ENCODE peak calls at places on chromosomes 4 and X, in five cellular contexts. Z is sciatic nerve, S is GM13977, L is lower lobe of right lung, Y is occipital lobe. G is an unnamed sample.

GRCh38 chr4:123599061-123599919 is 202.7 kb downstream of the SPRY1 start:
- DNase-seq in Z (no peak), L (no peak), Y (no peak), S (no peak), G (no peak)

GRCh38 chr4:151313306-151314028 is 11.9 kb downstream of the SH3D19 start:
- DNase-seq in S (no peak), L (no peak), Y (no peak), Z (no peak), G (no peak)

GRCh38 chrX:107674480-107675364 is 46.4 kb downstream of the PRPS1 start:
- DNase-seq in S (no peak), L (peak), Y (no peak), Z (no peak), G (no peak)

GRCh38 chrX:136525738-136526606 is 6.0 kb upstream of the VGLL1 start:
- DNase-seq in S (no peak), Y (no peak), L (peak), Z (peak), G (no peak)

GRCh38 chrX:49999048-49999447 is 76.7 kb downstream of the CLCN5 start:
- DNase-seq in Y (no peak), L (no peak), S (no peak), Z (no peak), G (no peak)

GRCh38 chrX:19535481-19535880 is 20.2 kb upstream of the MAP3K15 start:
- DNase-seq in Z (no peak), S (no peak), Y (no peak), L (no peak), G (no peak)

GRCh38 chr4:13656569-13656988 is 29.1 kb upstream of the BOD1L1 start:
- DNase-seq in Y (peak), Z (peak), L (peak), S (peak), G (peak)

GRCh38 chrX:88883205-88883604 is 136.2 kb downstream of the CPXCR1 start:
- DNase-seq in L (no peak), Z (no peak), S (no peak), Y (no peak), G (no peak)

GRCh38 chr4:174545268-174545667 is 23.0 kb upstream of the HPGD start:
- DNase-seq in Z (no peak), L (no peak), Y (no peak), S (no peak), G (no peak)

GRCh38 chrX:108036298-108036973 is 8.4 kb upstream of the VSIG1 start:
- DNase-seq in Y (no peak), S (no peak), L (no peak), Z (no peak), G (no peak)

GRCh38 chr4:179625391-179625790 is 2183.2 kb upstream of the AGA start:
- DNase-seq in Z (no peak), Y (no peak), S (no peak), L (no peak), G (no peak)

GRCh38 chr4:112652216-112652615 is 15.3 kb downstream of the LARP7 start:
- DNase-seq in Z (no peak), S (no peak), L (no peak), Y (no peak), G (no peak)

GRCh38 chrX:17654116-17654515 is 83.2 kb upstream of the SCML1 start:
- DNase-seq in S (no peak), L (no peak), Z (no peak), Y (no peak), G (no peak)

GRCh38 chr4:138492178-138492577 is 250.0 kb upstream of the SLC7A11 start:
- DNase-seq in Y (no peak), Z (no peak), S (no peak), L (no peak), G (no peak)

GRCh38 chr4:150096625-150097024 is 18.4 kb downstream of the DCLK2 start:
- DNase-seq in Y (no peak), Z (no peak), L (no peak), S (no peak), G (no peak)

GRCh38 chr4:52507774-52508173 is 151.3 kb downstream of the USP46 start:
- DNase-seq in L (no peak), Y (no peak), Z (no peak), S (no peak), G (no peak)

GRCh38 chrX:73817381-73818199 is 254.6 kb downstream of the CHIC1 start:
- DNase-seq in S (no peak), L (no peak), Y (no peak), Z (no peak), G (no peak)

GRCh38 chr4:74583757-74584156 is 138.8 kb downstream of the AREG start:
- DNase-seq in Z (no peak), S (no peak), Y (no peak), L (no peak), G (no peak)

GRCh38 chr4:81351653-81352455 is 119.9 kb downstream of the RASGEF1B start:
- DNase-seq in Z (peak), Y (peak), L (peak), S (peak), G (peak)

GRCh38 chr4:132240094-132240493 is 909.0 kb upstream of the PCDH10 start:
- DNase-seq in Y (no peak), S (no peak), L (no peak), Z (no peak), G (no peak)

GRCh38 chr4:184268574-184269160 is 51.0 kb upstream of the ENPP6 start:
- DNase-seq in Y (no peak), L (no peak), S (no peak), Z (no peak), G (no peak)

GRCh38 chr4:102815981-102816380 is 11.4 kb downstream of the UBE2D3 start:
- DNase-seq in S (no peak), Z (no peak), Y (no peak), L (no peak), G (no peak)

GRCh38 chr4:164931551-164932324 is 45.7 kb downstream of the TRIM61 start:
- DNase-seq in L (no peak), Y (no peak), S (no peak), Z (no peak), G (no peak)

GRCh38 chr4:164949448-164950118 is 27.9 kb downstream of the TRIM61 start:
- DNase-seq in Z (no peak), S (no peak), L (no peak), Y (no peak), G (no peak)

GRCh38 chrX:112521658-112522057 is 158.1 kb downstream of the LHFPL1 start:
- DNase-seq in L (no peak), Y (no peak), Z (no peak), S (no peak), G (no peak)

GRCh38 chrX:108091878-108092291 is 307 bp downstream of the ATG4A start:
- DNase-seq in S (no peak), Y (peak), L (no peak), Z (no peak), G (no peak)

GRCh38 chr4:6395466-6396228 is 76.8 kb downstream of the PPP2R2C start:
- DNase-seq in Y (no peak), Z (no peak), S (no peak), L (no peak), G (no peak)